ENCODE peak calls at places on chromosomes 2 and 18, in ten cellular contexts. O, A, H, C, P, V, D, R, X and U are unnamed samples.

GRCh38 chr2:233681534-233682099 is at the start of gene UGT1A7:
- DNase-seq in O (no peak), A (no peak), H (no peak), C (no peak), P (no peak), V (no peak), D (no peak), R (no peak), X (no peak), U (no peak)

GRCh38 chr18:34709104-34709503 is 994 bp upstream of the DTNA start:
- DNase-seq in O (no peak), A (peak), H (no peak), C (no peak), P (no peak), V (no peak), D (peak), R (no peak), X (no peak), U (no peak)

GRCh38 chr2:115036818-115037217 is 594.4 kb downstream of the DPP10 start:
- DNase-seq in O (no peak), A (no peak), H (peak), C (no peak), P (no peak), V (no peak), D (no peak), R (no peak), X (no peak), U (no peak)

GRCh38 chr18:9599328-9599727 is 15.0 kb downstream of the PPP4R1 start:
- DNase-seq in O (no peak), A (no peak), H (no peak), C (no peak), P (no peak), V (no peak), D (no peak), R (no peak), X (no peak), U (no peak)

GRCh38 chr2:121565389-121566250 is 34.9 kb downstream of the RNU4ATAC start:
- DNase-seq in O (no peak), A (no peak), H (no peak), C (no peak), P (no peak), V (no peak), D (no peak), R (no peak), X (no peak), U (no peak)

GRCh38 chr2:216234106-216234505 is 125.0 kb downstream of the XRCC5 start:
- DNase-seq in O (no peak), A (no peak), H (no peak), C (no peak), P (no peak), V (no peak), D (no peak), R (no peak), X (no peak), U (no peak)

GRCh38 chr2:160299540-160299939 is 99.5 kb upstream of the ITGB6 start:
- DNase-seq in O (no peak), A (peak), H (no peak), C (no peak), P (no peak), V (no peak), D (peak), R (no peak), X (no peak), U (no peak)

GRCh38 chr2:236527198-236527640 is 42.4 kb upstream of the ACKR3 start:
- DNase-seq in O (no peak), A (peak), H (no peak), C (no peak), P (no peak), V (no peak), D (no peak), R (no peak), X (no peak), U (no peak)

GRCh38 chr2:95274291-95275150 is at the start of gene PROM2:
- DNase-seq in O (no peak), A (no peak), H (peak), C (peak), P (no peak), V (no peak), D (no peak), R (no peak), X (no peak), U (no peak)

GRCh38 chr2:208248601-208249000 is 6.3 kb downstream of the IDH1 start:
- DNase-seq in O (no peak), A (no peak), H (no peak), C (no peak), P (no peak), V (no peak), D (no peak), R (no peak), X (no peak), U (no peak)

GRCh38 chr18:22074343-22075070 is 94.9 kb upstream of the GATA6 start:
- DNase-seq in O (no peak), A (no peak), H (no peak), C (no peak), P (no peak), V (no peak), D (no peak), R (no peak), X (no peak), U (no peak)

GRCh38 chr18:76459687-76460350 is 35.2 kb downstream of the ZNF516 start:
- DNase-seq in O (no peak), A (peak), H (no peak), C (peak), P (no peak), V (no peak), D (peak), R (no peak), X (no peak), U (no peak)

GRCh38 chr18:2459886-2460285 is 111.4 kb downstream of the METTL4 start:
- DNase-seq in O (no peak), A (peak), H (no peak), C (no peak), P (no peak), V (no peak), D (no peak), R (no peak), X (no peak), U (no peak)

GRCh38 chr2:238650536-238650935 is 197.3 kb upstream of the TWIST2 start:
- DNase-seq in O (no peak), A (no peak), H (no peak), C (no peak), P (no peak), V (no peak), D (no peak), R (no peak), X (no peak), U (no peak)

GRCh38 chr2:187296869-187297268 is 151.2 kb downstream of the CALCRL start:
- DNase-seq in O (no peak), A (no peak), H (no peak), C (no peak), P (no peak), V (no peak), D (no peak), R (no peak), X (no peak), U (no peak)

GRCh38 chr2:33620-34019 is 12.7 kb downstream of the FAM110C start:
- DNase-seq in O (no peak), A (no peak), H (no peak), C (no peak), P (no peak), V (peak), D (no peak), R (no peak), X (no peak), U (no peak)

GRCh38 chr2:61181382-61182058 is 19.5 kb downstream of the C2orf74 start:
- DNase-seq in O (no peak), A (no peak), H (no peak), C (no peak), P (no peak), V (no peak), D (peak), R (no peak), X (no peak), U (no peak)

GRCh38 chr2:135948642-135949355 is 36.6 kb downstream of the DARS1 start:
- DNase-seq in O (no peak), A (peak), H (no peak), C (no peak), P (no peak), V (peak), D (peak), R (no peak), X (no peak), U (peak)

GRCh38 chr2:65231892-65232477 is 4.4 kb downstream of the ACTR2 start:
- DNase-seq in O (no peak), A (peak), H (peak), C (no peak), P (no peak), V (peak), D (peak), R (no peak), X (no peak), U (no peak)

DNA sequence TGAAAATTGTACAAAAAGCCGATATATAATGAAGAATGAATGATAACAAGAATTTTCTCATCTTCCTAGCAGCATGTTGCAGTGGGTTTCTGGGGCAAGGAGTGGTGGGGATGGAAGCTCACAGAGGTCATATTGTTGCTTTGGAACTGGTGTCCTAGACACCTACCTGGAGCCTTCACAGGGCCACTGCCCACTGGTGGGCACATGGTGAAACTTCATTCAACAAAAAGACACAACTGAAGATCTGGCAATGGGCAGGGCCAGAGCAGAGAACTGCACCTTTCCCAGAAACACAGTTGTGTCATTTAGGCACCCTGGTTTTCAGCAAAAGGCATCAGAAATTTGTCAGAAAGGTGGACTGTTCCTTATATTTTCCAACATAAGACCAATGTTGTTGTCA is 115.3 kb downstream of the FHOD3 start:
- DNase-seq in O (no peak), A (no peak), H (peak), C (no peak), P (no peak), V (no peak), D (peak), R (no peak), X (no peak), U (no peak)
- TF ChIP-seq CTCF in O (peak), A (peak), H (peak), C (no peak), P (peak), V (no peak), D (peak), R (no peak), X (no peak), U (peak)

DNA sequence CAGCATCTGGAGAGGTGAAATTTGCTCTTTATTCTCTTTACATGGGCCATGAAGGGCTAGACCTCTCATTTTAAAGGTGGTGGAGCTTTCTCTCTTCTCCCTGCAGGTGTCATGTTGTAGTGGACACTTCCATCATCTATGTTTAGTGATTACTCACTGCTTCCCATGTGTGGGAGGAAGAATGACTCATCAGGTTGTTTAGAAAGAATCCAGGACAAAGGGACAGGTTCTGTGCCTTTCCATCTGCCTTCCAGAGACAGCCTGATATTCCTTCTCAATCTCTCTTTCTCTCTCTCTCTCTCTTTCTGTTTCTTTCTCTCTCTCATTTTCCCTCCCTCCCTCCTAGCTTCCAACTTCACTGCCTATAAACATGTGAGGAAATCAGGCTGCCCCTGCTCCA is 38.7 kb downstream of the SCG2 start:
- DNase-seq in O (no peak), A (peak), H (peak), C (no peak), P (no peak), V (no peak), D (peak), R (no peak), X (no peak), U (no peak)
- TF ChIP-seq CTCF in O (no peak), A (peak), H (no peak), C (no peak), P (no peak), V (no peak), D (no peak), R (no peak), X (no peak), U (no peak)

DNA sequence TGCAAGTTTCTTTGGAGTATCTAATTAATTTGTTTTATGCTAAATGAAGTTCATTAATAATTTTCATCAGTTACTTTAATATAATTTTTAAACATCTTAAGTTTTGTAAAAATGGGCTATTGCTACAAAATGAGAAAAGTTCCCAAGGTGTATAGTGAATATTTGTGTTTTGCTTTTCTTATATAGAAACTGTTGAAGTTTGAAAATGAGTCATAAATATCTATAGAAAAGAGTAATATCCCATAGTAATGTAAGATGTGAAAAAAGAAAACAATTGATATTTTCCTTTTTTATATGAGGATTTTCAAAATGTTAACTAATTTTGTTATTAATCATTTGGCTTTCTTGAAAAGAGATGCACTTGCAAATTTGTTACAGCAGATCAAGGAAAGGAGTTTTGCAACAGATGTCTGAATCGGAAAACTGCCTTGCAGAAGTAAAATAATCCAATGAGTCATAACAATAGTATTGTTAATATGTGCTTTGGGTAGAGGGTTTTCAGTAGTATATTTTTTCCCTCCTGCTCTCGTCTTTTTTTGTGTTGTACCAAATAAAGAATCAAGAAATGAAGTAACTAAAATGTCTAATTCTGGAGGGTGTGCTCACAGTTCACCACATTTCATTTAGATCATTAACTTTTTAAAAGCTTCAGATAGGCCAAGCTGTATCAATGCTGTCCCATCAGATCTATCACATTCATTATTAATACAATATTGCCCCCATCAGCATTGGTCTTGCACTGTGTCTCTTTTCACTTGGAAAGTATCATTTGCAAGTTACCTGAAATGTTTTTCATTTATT is 15.5 kb downstream of the DUSP19 start:
- DNase-seq in O (no peak), A (no peak), H (no peak), C (no peak), P (no peak), V (no peak), D (peak), R (no peak), X (no peak), U (peak)
- TF ChIP-seq CTCF in O (no peak), A (no peak), H (no peak), C (no peak), P (peak), V (no peak), D (no peak), R (no peak), X (no peak), U (peak)

GRCh38 chr2:180656455-180656847 is 324.0 kb upstream of the UBE2E3 start:
- DNase-seq in O (no peak), A (peak), H (no peak), C (no peak), P (no peak), V (no peak), D (no peak), R (no peak), X (no peak), U (no peak)

GRCh38 chr2:180655393-180655792 is 325.0 kb upstream of the UBE2E3 start:
- DNase-seq in O (no peak), A (no peak), H (no peak), C (no peak), P (no peak), V (no peak), D (no peak), R (no peak), X (no peak), U (no peak)

GRCh38 chr2:180653481-180653880 is 326.9 kb upstream of the UBE2E3 start:
- DNase-seq in O (no peak), A (no peak), H (no peak), C (no peak), P (no peak), V (no peak), D (no peak), R (no peak), X (no peak), U (no peak)

GRCh38 chr2:180657054-180657453 is 323.4 kb upstream of the UBE2E3 start:
- DNase-seq in O (no peak), A (peak), H (no peak), C (no peak), P (no peak), V (no peak), D (peak), R (no peak), X (no peak), U (no peak)

GRCh38 chr2:180655842-180656454 is 324.5 kb upstream of the UBE2E3 start:
- DNase-seq in O (no peak), A (no peak), H (peak), C (no peak), P (no peak), V (no peak), D (no peak), R (no peak), X (no peak), U (no peak)
- TF ChIP-seq CTCF in O (peak), A (peak), H (no peak), C (no peak), P (no peak), V (no peak), D (peak), R (no peak), X (no peak), U (no peak)

DNA sequence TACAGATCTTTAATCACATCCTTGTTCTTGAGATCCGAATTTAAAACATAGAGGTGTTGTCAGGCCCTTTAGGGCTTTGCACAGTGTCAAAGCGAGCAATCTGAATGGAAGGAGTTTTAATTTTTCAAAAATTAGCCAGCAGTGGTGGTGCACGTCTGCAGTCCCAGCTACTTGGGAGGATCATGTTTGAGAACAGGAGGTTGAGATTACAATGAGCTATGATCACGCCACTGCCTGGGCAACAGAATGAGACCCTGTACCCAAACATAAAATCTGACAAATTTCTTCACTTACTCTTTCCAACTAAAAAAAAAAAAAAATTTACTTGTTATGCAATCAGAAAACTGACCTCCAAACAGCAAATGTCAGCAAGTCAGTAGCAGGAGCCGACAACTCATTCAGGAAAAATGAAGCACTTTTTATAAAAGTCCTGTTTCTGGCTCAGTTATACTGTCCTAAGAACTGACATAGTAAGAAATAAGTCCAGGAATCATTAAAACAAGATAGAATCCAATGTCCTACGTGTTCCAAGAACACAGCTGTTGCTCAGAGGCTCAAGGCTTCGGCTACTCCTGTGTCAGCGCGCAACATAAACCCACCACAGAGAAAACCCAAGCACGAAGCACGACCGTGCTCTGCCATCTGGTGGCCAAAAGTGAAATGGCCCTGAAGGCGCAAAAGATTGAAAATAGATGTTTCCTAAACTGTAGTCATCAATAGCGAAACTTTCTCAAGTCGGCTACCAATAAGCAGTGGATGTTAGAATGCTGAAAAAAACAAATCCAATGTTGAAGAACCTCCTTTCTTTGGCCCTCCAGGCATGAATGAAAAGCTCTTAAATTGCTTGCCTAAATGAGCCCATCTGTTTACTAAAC is 138.1 kb downstream of the INO80D start:
- DNase-seq in O (peak), A (peak), H (peak), C (peak), P (no peak), V (peak), D (peak), R (peak), X (no peak), U (peak)
- TF ChIP-seq CTCF in O (peak), A (peak), H (peak), C (peak), P (peak), V (peak), D (peak), R (peak), X (peak), U (peak)